ENCODE peak calls at places on chromosome 11, in six cellular contexts. A is effector memory CD4-positive, alpha-beta T cell; Y is fibroblast of lung; M is spleen; R is H9; T is hepatocyte. E is an unnamed sample.

GRCh38 chr11:104402812-104403521 is 239.0 kb upstream of the PDGFD start:
- DNase-seq in T (no peak), M (no peak), Y (peak), R (peak), A (no peak), E (no peak)

GRCh38 chr11:17972987-17973386 is 39.9 kb downstream of the SERGEF start:
- DNase-seq in A (no peak), T (peak), M (no peak), R (peak), Y (peak), E (no peak)

GRCh38 chr11:68343761-68344256 is 31.4 kb downstream of the LRP5 start:
- DNase-seq in Y (no peak), M (no peak), R (no peak), A (no peak), T (peak), E (no peak)

GRCh38 chr11:45906096-45906682 is 882 bp downstream of the FREY1 start:
- DNase-seq in A (no peak), R (peak), T (no peak), Y (no peak), M (no peak), E (no peak)

GRCh38 chr11:108601150-108601549 is 7.6 kb upstream of the EXPH5 start:
- DNase-seq in T (no peak), M (no peak), R (no peak), A (no peak), Y (peak), E (no peak)

GRCh38 chr11:121634889-121635288 is 182.1 kb upstream of the SORL1-AS1 start:
- DNase-seq in Y (peak), M (no peak), R (no peak), T (no peak), A (no peak), E (no peak)

GRCh38 chr11:15707194-15707593 is 592.5 kb downstream of the INSC start:
- DNase-seq in Y (no peak), T (no peak), A (no peak), R (no peak), M (no peak), E (no peak)

GRCh38 chr11:13238879-13239514 is 38.6 kb upstream of the BMAL1 start:
- DNase-seq in T (peak), A (peak), M (no peak), R (peak), Y (peak), E (peak)

GRCh38 chr11:100777118-100777517 is 90.0 kb downstream of the ARHGAP42 start:
- DNase-seq in A (no peak), Y (peak), M (no peak), R (no peak), T (peak), E (no peak)

GRCh38 chr11:112294688-112295340 is 34.2 kb upstream of the PLET1 start:
- DNase-seq in M (no peak), T (no peak), A (no peak), R (no peak), Y (peak), E (no peak)
- H3K27ac ChIP-seq in M (no peak), T (no peak), A (no peak), R (no peak), Y (no peak), E (no peak)

DNA sequence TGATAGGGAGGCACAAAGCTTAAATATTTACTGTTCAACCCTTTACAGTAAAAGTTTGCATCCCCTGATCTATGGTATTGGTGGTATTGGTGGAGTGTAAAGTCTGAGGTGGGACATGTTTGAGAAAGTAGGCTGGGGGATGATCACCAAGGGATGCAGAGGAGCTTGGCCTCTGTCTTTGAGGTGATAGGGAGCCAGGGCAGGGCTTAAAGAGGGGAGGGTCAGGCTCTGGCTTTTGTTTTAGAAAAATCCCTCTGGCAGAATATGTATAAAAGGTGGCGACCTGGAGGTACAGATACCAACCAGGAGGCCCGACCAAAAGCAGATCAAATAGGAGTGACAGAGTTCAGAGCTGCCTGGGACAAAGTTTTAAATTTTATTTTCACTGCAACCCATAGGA is 59.0 kb downstream of the SWAP70 start:
- DNase-seq in Y (no peak), T (no peak), R (no peak), M (no peak), A (no peak), E (no peak)
- H3K27ac ChIP-seq in Y (no peak), T (no peak), R (no peak), M (peak), A (no peak), E (no peak)

GRCh38 chr11:128487978-128488377 is 99.4 kb downstream of the ETS1 start:
- DNase-seq in R (no peak), Y (no peak), A (no peak), T (no peak), M (no peak), E (no peak)
- H3K27ac ChIP-seq in R (no peak), Y (peak), A (peak), T (no peak), M (peak), E (peak)

GRCh38 chr11:73983764-73984543 is 1.3 kb upstream of the UCP2 start:
- DNase-seq in M (peak), A (no peak), Y (no peak), T (no peak), R (no peak), E (no peak)
- H3K27ac ChIP-seq in M (peak), A (peak), Y (peak), T (peak), R (no peak), E (peak)

DNA sequence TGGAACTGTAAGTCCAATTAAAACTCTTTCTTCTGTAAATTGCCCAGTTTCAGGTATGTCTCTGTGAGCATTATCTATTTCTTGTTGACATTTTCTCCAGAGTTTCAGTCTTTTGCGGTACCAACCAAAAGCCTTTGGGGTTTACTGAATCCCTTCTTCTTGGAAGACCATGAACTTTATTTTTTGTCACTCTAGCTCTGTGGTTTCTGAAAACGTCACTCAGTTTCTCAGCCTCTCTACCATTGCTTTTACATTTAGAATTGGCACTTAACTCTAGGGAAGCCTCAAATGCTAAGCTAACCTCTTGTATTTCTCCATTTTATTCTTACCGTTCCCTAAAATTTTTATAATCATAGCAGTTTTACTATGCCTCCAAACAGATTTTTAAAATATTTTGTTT is 237.6 kb downstream of the CSNK2A3 start:
- DNase-seq in R (no peak), Y (no peak), M (no peak), T (no peak), A (no peak), E (no peak)
- H3K27ac ChIP-seq in R (no peak), Y (no peak), M (no peak), T (no peak), A (no peak), E (no peak)

GRCh38 chr11:126103150-126103549 is 40.5 kb upstream of the CDON start:
- DNase-seq in Y (no peak), M (no peak), R (no peak), A (no peak), T (no peak), E (no peak)
- H3K27ac ChIP-seq in Y (no peak), M (no peak), R (no peak), A (no peak), T (no peak), E (no peak)

GRCh38 chr11:33704240-33705002 is 3.8 kb upstream of the C11orf91 start:
- DNase-seq in A (no peak), Y (no peak), M (no peak), R (no peak), T (no peak), E (no peak)

GRCh38 chr11:33701831-33702230 is 1.2 kb upstream of the C11orf91 start:
- DNase-seq in R (no peak), A (no peak), M (no peak), T (no peak), Y (peak), E (no peak)

GRCh38 chr11:33703234-33703633 is 2.6 kb upstream of the C11orf91 start:
- DNase-seq in A (no peak), R (no peak), M (no peak), Y (no peak), T (peak), E (no peak)

GRCh38 chr11:33701302-33701701 is 676 bp upstream of the C11orf91 start:
- DNase-seq in T (no peak), A (no peak), R (no peak), M (no peak), Y (peak), E (no peak)

GRCh38 chr11:33703771-33704170 is 3.1 kb upstream of the C11orf91 start:
- DNase-seq in A (no peak), M (no peak), T (no peak), R (no peak), Y (peak), E (no peak)
- H3K27ac ChIP-seq in A (no peak), M (peak), T (peak), R (no peak), Y (peak), E (no peak)

DNA sequence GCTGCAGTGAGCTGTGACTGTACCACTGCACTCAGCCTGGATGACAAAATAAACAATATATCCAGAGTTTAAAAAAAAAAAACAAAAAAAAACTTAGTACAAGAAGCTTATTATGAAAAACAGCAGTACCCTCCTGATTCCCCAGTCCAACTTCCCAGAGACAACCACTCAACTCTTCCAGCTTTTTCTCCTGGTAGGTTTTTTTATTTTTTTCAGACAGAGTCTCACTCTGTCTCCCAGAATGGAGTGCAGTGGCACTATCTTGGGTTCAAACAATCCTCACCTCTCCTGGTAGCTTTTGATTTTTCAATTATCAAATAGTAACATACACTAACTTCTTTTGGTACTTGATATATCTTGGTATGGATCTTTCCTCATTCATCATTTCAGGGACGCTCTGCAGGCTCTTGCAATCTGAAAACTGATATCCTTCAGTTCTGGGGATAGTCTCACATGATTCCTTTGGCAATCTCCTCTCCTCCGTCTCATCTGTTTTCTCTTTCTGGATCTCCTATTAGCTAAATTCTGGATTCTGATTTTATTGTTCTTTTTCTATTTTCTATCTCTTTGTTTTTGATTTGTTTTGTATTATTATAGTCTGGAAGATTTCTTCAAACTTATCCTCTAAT is 44.9 kb downstream of the ALG9 start:
- DNase-seq in T (no peak), R (no peak), A (no peak), Y (no peak), M (no peak), E (no peak)
- H3K27ac ChIP-seq in T (no peak), R (no peak), A (no peak), Y (no peak), M (no peak), E (no peak)

DNA sequence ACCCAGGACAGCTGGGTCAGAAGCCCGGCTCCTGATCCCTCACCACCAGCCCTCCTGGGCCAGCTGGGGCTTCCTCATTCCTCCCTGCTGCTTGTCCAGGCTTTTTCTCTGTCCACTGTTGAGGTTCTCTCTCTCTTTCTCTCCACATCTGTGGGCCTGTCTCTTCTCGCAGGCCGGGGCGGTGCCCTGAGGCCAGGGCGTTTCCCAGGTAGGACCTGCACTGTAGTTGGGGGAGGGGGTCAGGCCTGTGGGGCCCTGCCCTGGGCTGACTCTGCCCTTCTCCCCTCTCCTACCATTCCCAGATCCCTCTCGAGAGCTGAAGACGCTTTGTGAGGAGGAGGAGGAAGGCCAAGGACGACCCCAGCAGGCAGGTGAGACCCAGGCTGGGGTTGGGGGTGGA is 4.9 kb downstream of the EHBP1L1 start:
- DNase-seq in Y (no peak), M (no peak), T (no peak), A (no peak), R (no peak), E (no peak)
- H3K27ac ChIP-seq in Y (no peak), M (peak), T (no peak), A (no peak), R (no peak), E (no peak)